ENCODE peak calls at places on chromosomes 2 and 18, in eight cellular contexts. N is A549, R is H1, M is transverse colon, C is ovary, U is K562, P is sigmoid colon, Y is stomach. S is an unnamed sample.

GRCh38 chr2:221915926-221916325 is 343.8 kb upstream of the EPHA4 start:
- DNase-seq in N (no peak), R (no peak), M (no peak), C (no peak), U (no peak), P (no peak), Y (no peak), S (no peak)

GRCh38 chr18:13253786-13254755 is 35.5 kb downstream of the LDLRAD4 start:
- DNase-seq in N (no peak), R (no peak), M (no peak), C (no peak), U (no peak), P (no peak), Y (no peak), S (no peak)

GRCh38 chr2:188902906-188903305 is 71.3 kb upstream of the COL3A1 start:
- DNase-seq in N (peak; percentile 18), R (no peak), M (no peak), C (no peak), U (no peak), P (no peak), Y (no peak), S (no peak)

GRCh38 chr18:34117319-34117718 is 107.4 kb downstream of the NOL4 start:
- DNase-seq in N (no peak), R (no peak), M (no peak), C (no peak), U (no peak), P (no peak), Y (no peak), S (no peak)

GRCh38 chr2:220847006-220847405 is 725.1 kb downstream of the EPHA4 start:
- DNase-seq in N (no peak), R (no peak), M (no peak), C (no peak), U (no peak), P (no peak), Y (no peak), S (no peak)

GRCh38 chr2:231611273-231612198 is 18.9 kb downstream of the TEX44 start:
- DNase-seq in N (peak; percentile 80), R (peak; percentile 81), M (peak; percentile 48), C (peak; percentile 55), U (peak; percentile 72), P (peak; percentile 83), Y (peak; percentile 65), S (no peak)

GRCh38 chr2:25672500-25673169 is 742 bp downstream of the DTNB start:
- DNase-seq in N (peak; percentile 65), R (peak; percentile 80), M (peak; percentile 65), C (no peak), U (no peak), P (peak; percentile 80), Y (peak; percentile 71), S (no peak)

GRCh38 chr2:219702796-219703545 is 75.5 kb downstream of the SLC4A3 start:
- DNase-seq in N (no peak), R (no peak), M (no peak), C (no peak), U (no peak), P (no peak), Y (no peak), S (no peak)

GRCh38 chr2:106113362-106113971 is 80.6 kb downstream of the UXS1 start:
- DNase-seq in N (no peak), R (no peak), M (no peak), C (no peak), U (no peak), P (no peak), Y (peak; percentile 70), S (no peak)

GRCh38 chr2:109218087-109218791 is 89.2 kb downstream of the SH3RF3 start:
- DNase-seq in N (no peak), R (no peak), M (no peak), C (no peak), U (no peak), P (peak; percentile 43), Y (no peak), S (no peak)

DNA sequence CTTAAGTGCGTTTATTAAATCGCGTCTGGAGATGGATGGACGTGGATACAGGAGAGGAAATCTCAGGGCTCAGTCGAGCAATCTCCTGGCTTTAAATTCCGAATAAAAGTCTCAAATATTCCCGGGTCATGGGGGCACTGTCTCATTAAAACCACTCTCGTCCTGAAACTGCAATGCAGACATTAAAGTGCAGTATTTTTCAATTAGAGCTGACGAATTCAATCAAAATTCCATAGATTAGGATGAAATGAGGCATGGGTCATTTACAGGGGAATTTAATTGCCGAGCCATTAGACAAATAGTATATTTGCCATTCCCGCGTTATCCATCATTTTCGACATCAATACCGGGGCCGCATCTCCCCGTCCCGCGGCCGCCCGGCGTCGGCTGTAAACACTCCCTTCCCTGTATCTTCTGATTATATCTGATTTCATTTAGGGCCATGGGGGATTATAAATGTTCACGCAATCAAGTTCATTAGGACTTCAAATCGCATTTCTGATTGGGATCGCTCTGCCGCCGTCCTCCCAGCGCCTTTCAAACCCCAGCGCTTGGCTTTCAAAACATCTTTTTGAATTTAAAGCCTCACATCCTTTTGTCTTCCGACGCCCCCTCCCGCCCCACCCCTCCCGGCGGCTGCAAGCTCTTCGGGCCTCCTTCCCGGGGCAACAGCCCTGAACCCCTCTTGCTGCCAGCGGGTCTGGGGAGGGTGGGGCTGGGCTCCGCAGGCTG is 10.9 kb upstream of the GBX2 start:
- DNase-seq in N (peak; percentile 37), R (no peak), M (no peak), C (no peak), U (no peak), P (no peak), Y (no peak), S (no peak)
- H3K4me3 ChIP-seq in N (peak overlapping the region; percentile 70), R (peak overlapping the region; percentile 17), M (peak overlapping the region; percentile 44), C (no peak overlapping the region), U (no peak overlapping the region), P (no peak overlapping the region), Y (peak overlapping the region; percentile 24), S (peak overlapping the region; percentile 40)

GRCh38 chr18:41121116-41121826 is 833.8 kb upstream of the PIK3C3 start:
- DNase-seq in N (no peak), R (no peak), M (no peak), C (no peak), U (no peak), P (no peak), Y (no peak), S (no peak)
- TF ChIP-seq EP300 in N (no peak), R (no peak), M (no peak), C (no peak), U (no peak), P (no peak), Y (no peak), S (no peak)

DNA sequence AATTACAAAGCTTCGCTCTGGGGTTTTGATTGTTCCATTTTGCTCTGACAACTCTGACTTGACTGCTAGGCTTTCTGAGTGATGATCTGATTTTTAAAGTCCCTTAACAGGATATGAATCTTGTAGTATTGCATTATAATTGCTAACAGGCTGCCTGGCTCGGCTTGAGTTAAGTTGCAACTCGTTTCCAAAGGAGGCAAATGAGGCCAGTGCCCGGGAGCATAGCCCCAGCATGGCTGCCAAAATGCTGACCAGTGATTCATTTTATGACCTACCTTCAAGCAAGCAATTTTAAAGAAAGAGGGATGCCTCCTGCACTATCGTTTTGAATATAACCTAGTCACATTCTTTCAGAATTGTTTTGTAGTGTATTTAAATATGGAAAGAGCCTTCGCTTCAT is 135.4 kb downstream of the COL6A3 start:
- DNase-seq in N (no peak), R (no peak), M (peak; percentile 37), C (peak; percentile 67), U (no peak), P (peak; percentile 92), Y (no peak), S (no peak)
- H3K4me3 ChIP-seq in N (no peak overlapping the region), R (no peak overlapping the region), M (no peak overlapping the region), C (no peak overlapping the region), U (no peak overlapping the region), P (no peak overlapping the region), Y (no peak overlapping the region), S (no peak overlapping the region)

GRCh38 chr18:75362435-75362834 is 65.1 kb downstream of the SMIM21 start:
- DNase-seq in N (no peak), R (no peak), M (no peak), C (no peak), U (no peak), P (no peak), Y (no peak), S (no peak)
- TF ChIP-seq EP300 in N (no peak), R (no peak), M (no peak), C (no peak), U (no peak), P (no peak), Y (no peak), S (no peak)

GRCh38 chr2:207334631-207335371 is 169.1 kb upstream of the KLF7 start:
- DNase-seq in N (peak; percentile 88), R (peak; percentile 64), M (peak; percentile 47), C (peak; percentile 75), U (peak; percentile 22), P (peak; percentile 88), Y (peak; percentile 53), S (no peak)
- H3K4me3 ChIP-seq in N (peak overlapping the region; percentile 19), R (peak overlapping the region; percentile 12), M (peak overlapping the region; percentile 17), C (peak overlapping the region; percentile 10), U (no peak overlapping the region), P (peak overlapping the region; percentile 35), Y (peak overlapping the region; percentile 28), S (peak overlapping the region; percentile 38)

S was measured in esophagus muscularis mucosa.